ENCODE peak calls at places on chromosome 20, in four cellular contexts. One of them, this sample, is unnamed.

GRCh38 chr20:44188752-44189151 is 1.8 kb upstream of the JPH2 start:
- DNase-seq in thyroid gland: peak; percentile 65
- DNase-seq in T-helper 9 cell: no peak
- DNase-seq in cerebellar cortex: no peak
- DNase-seq in this sample: no peak

GRCh38 chr20:44900231-44900854 is 9.5 kb upstream of the PABPC1L start:
- DNase-seq in thyroid gland: no peak
- DNase-seq in T-helper 9 cell: no peak
- DNase-seq in cerebellar cortex: no peak
- DNase-seq in this sample: no peak

GRCh38 chr20:10239954-10240353 is 21.3 kb downstream of the SNAP25 start:
- DNase-seq in thyroid gland: peak; percentile 83
- DNase-seq in T-helper 9 cell: no peak
- DNase-seq in cerebellar cortex: peak; percentile 50
- DNase-seq in this sample: no peak

GRCh38 chr20:18909254-18909653 is 95.7 kb downstream of the SCP2D1 start:
- DNase-seq in thyroid gland: no peak
- DNase-seq in T-helper 9 cell: no peak
- DNase-seq in cerebellar cortex: no peak
- DNase-seq in this sample: no peak

GRCh38 chr20:61330441-61330840 is 78.4 kb downstream of the CDH4 start:
- DNase-seq in thyroid gland: no peak
- DNase-seq in T-helper 9 cell: no peak
- DNase-seq in cerebellar cortex: no peak
- DNase-seq in this sample: no peak

GRCh38 chr20:4167261-4168004 is 152.1 kb upstream of the RNF24 start:
- DNase-seq in thyroid gland: no peak
- DNase-seq in T-helper 9 cell: no peak
- DNase-seq in cerebellar cortex: no peak
- DNase-seq in this sample: no peak

GRCh38 chr20:54118220-54119001 is 48.0 kb upstream of the BCAS1 start:
- DNase-seq in thyroid gland: no peak
- DNase-seq in T-helper 9 cell: no peak
- DNase-seq in cerebellar cortex: no peak
- DNase-seq in this sample: no peak

GRCh38 chr20:9613871-9614270 is 99.5 kb downstream of the LAMP5 start:
- DNase-seq in thyroid gland: no peak
- DNase-seq in T-helper 9 cell: no peak
- DNase-seq in cerebellar cortex: no peak
- DNase-seq in this sample: no peak

GRCh38 chr20:58708246-58708931 is 15.8 kb downstream of the NPEPL1 start:
- DNase-seq in thyroid gland: no peak
- DNase-seq in T-helper 9 cell: no peak
- DNase-seq in cerebellar cortex: no peak
- DNase-seq in this sample: no peak

This sample was measured in T follicular helper cell.